ENCODE peak calls at places on chromosomes 6 and 20, in five cellular contexts. D is colonic mucosa, G is PC-3, K is HCT116, T is esophagus muscularis mucosa. S is an unnamed sample.

GRCh38 chr6:140269766-140270165 is 895.3 kb upstream of the CITED2 start:
- DNase-seq in D (no peak), G (no peak), K (no peak), T (no peak), S (no peak)

GRCh38 chr20:25315418-25316210 is 67.7 kb downstream of the PYGB start:
- DNase-seq in D (no peak), G (peak; percentile 65), K (no peak), T (no peak), S (no peak)

GRCh38 chr6:52643158-52643557 is 27.8 kb upstream of the TMEM14A start:
- DNase-seq in D (no peak), G (no peak), K (no peak), T (no peak), S (no peak)

GRCh38 chr6:43644940-43645612 is at the start of gene RSPH9:
- DNase-seq in D (peak; percentile 79), G (no peak), K (no peak), T (no peak), S (no peak)

GRCh38 chr20:35607003-35607735 is 8.5 kb upstream of the SPAG4 start:
- DNase-seq in D (no peak), G (peak; percentile 93), K (no peak), T (no peak), S (no peak)

GRCh38 chr6:134464690-134465411 is 146.9 kb upstream of the SGK1 start:
- DNase-seq in D (no peak), G (no peak), K (no peak), T (no peak), S (no peak)

GRCh38 chr20:50304883-50305635 is 114.4 kb downstream of the CEBPB start:
- DNase-seq in D (peak; percentile 73), G (no peak), K (no peak), T (peak; percentile 97), S (no peak)

GRCh38 chr20:38861071-38861401 is 55.5 kb downstream of the PPP1R16B start:
- DNase-seq in D (no peak), G (no peak), K (no peak), T (no peak), S (no peak)

GRCh38 chr20:51259455-51259854 is 236.5 kb upstream of the KCNG1 start:
- DNase-seq in D (no peak), G (no peak), K (no peak), T (no peak), S (no peak)

GRCh38 chr20:20860078-20860806 is 147.8 kb upstream of the RALGAPA2 start:
- DNase-seq in D (peak; percentile 90), G (peak; percentile 98), K (peak; percentile 69), T (peak; percentile 91), S (peak; percentile 92)

GRCh38 chr20:32509639-32510066 is 75.5 kb downstream of the NOL4L start:
- DNase-seq in D (no peak), G (peak; percentile 85), K (no peak), T (no peak), S (no peak)

GRCh38 chr20:3679749-3680700 is 1.8 kb downstream of the ADAM33 start:
- DNase-seq in D (peak; percentile 41), G (no peak), K (no peak), T (no peak), S (no peak)

GRCh38 chr6:17705428-17705777 is 1.3 kb downstream of the NUP153 start:
- DNase-seq in D (no peak), G (peak; percentile 70), K (peak; percentile 21), T (no peak), S (no peak)

GRCh38 chr6:69917834-69918233 is 51.5 kb downstream of the COL19A1 start:
- DNase-seq in D (no peak), G (peak; percentile 73), K (peak; percentile 45), T (no peak), S (no peak)

GRCh38 chr20:1906361-1907051 is 11.3 kb downstream of the SIRPA start:
- DNase-seq in D (no peak), G (no peak), K (no peak), T (no peak), S (no peak)

GRCh38 chr20:36932476-36933426 is 18.8 kb downstream of the SAMHD1 start:
- DNase-seq in D (no peak), G (no peak), K (no peak), T (no peak), S (no peak)

GRCh38 chr6:61711849-61712248 is 574.2 kb downstream of the KHDRBS2 start:
- DNase-seq in D (no peak), G (peak; percentile 12), K (no peak), T (no peak), S (no peak)
- TF ChIP-seq CTCF in D (no peak), G (peak; percentile 31), K (no peak), T (no peak), S (no peak)

DNA sequence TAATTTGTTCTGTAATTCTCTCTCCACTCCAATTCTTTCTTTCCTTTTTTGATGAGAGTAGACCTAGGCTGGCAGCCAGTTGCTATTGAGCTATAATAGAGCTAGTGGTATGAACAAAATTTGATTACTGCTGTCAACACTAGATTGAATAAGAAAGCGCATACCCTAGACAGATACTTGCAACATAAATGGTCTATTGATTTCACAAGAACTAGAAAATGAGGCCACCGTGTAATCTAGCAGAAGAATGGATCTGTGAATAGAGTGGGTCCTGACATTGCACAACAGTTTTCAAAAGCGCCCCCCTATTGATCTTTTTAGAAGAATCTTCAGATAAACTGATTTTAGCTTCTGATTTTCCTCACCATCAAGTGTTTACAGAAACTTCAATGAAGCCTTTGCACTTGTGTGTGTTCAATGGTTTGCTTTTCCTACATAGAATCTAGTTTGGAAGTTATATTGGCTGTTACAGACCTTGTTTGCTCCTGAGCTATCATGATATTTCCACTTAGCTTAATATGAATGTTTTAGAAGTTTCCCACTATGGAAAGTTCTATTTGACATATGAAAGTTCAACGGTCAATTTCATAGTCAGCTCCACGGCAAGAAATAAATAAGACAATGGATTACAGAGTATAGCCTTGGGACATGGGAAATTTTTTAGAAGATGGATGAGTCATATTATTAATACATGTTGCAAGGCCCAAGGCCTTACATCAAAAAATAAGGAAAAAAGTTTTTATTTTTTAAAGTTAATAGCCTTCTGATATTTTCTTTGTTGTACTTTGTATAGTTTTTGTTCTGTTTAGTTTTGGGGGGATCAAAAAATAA is 55.6 kb downstream of the UTRN start:
- DNase-seq in D (no peak), G (peak; percentile 53), K (no peak), T (no peak), S (no peak)
- TF ChIP-seq CTCF in D (no peak), G (no peak), K (no peak), T (no peak), S (no peak)

GRCh38 chr6:5606546-5606945 is 345.2 kb downstream of the FARS2 start:
- DNase-seq in D (no peak), G (no peak), K (no peak), T (no peak), S (no peak)

GRCh38 chr6:5610640-5611039 is 349.3 kb downstream of the FARS2 start:
- DNase-seq in D (no peak), G (no peak), K (no peak), T (peak; percentile 53), S (no peak)
- TF ChIP-seq CTCF in D (no peak), G (peak; percentile 34), K (no peak), T (no peak), S (no peak)

GRCh38 chr6:34143884-34144580 is 1.9 kb downstream of the GRM4 start:
- DNase-seq in D (no peak), G (no peak), K (no peak), T (no peak), S (no peak)
- TF ChIP-seq CTCF in D (no peak), G (peak; percentile 21), K (no peak), T (no peak), S (peak; percentile 40)

GRCh38 chr6:122289721-122290501 is 109.5 kb upstream of the HSF2 start:
- DNase-seq in D (no peak), G (peak; percentile 30), K (peak; percentile 13), T (no peak), S (no peak)
- TF ChIP-seq CTCF in D (no peak), G (peak; percentile 44), K (peak; percentile 37), T (peak; percentile 39), S (peak; percentile 52)

GRCh38 chr6:97462031-97462430 is 179.0 kb upstream of the MMS22L start:
- DNase-seq in D (no peak), G (no peak), K (no peak), T (no peak), S (no peak)
- TF ChIP-seq CTCF in D (no peak), G (no peak), K (no peak), T (no peak), S (no peak)

GRCh38 chr20:64053841-64054661 is 4.6 kb upstream of the SOX18 start:
- DNase-seq in D (no peak), G (peak; percentile 37), K (peak; percentile 29), T (no peak), S (no peak)
- TF ChIP-seq CTCF in D (no peak), G (peak; percentile 53), K (no peak), T (no peak), S (peak; percentile 47)

GRCh38 chr6:27809939-27810767 is 102.0 kb downstream of the OR2B2 start:
- DNase-seq in D (peak; percentile 92), G (peak; percentile 99), K (peak; percentile 97), T (no peak), S (peak; percentile 88)
- TF ChIP-seq CTCF in D (no peak), G (peak; percentile 14), K (no peak), T (no peak), S (peak; percentile 4)

S was measured in osteocyte.